ENCODE peak calls at places on chromosomes 13 and 19, in four cellular contexts. A, K, N and C are unnamed samples.

GRCh38 chr19:2012941-2013682 is 2.4 kb downstream of the BTBD2 start:
- DNase-seq in A (no peak), K (no peak), N (no peak), C (no peak)

GRCh38 chr19:53196777-53197396 is 3.7 kb upstream of the ZNF665 start:
- DNase-seq in A (peak), K (peak), N (peak), C (peak)

GRCh38 chr13:61162106-61162505 is 253.5 kb downstream of the PCDH20 start:
- DNase-seq in A (no peak), K (no peak), N (no peak), C (no peak)

GRCh38 chr19:50008532-50008931 is 16.6 kb downstream of the VRK3 start:
- DNase-seq in A (no peak), K (no peak), N (no peak), C (no peak)

GRCh38 chr13:49220856-49221614 is 897 bp downstream of the MLNR start:
- DNase-seq in A (no peak), K (no peak), N (no peak), C (no peak)

GRCh38 chr13:98890186-98890585 is 87.7 kb downstream of the DOCK9 start:
- DNase-seq in A (peak), K (peak), N (no peak), C (peak)

GRCh38 chr19:16358456-16358855 is 33.8 kb downstream of the KLF2 start:
- DNase-seq in A (no peak), K (no peak), N (no peak), C (no peak)

GRCh38 chr19:49468199-49468598 is 5.8 kb upstream of the FLT3LG start:
- DNase-seq in A (no peak), K (no peak), N (no peak), C (no peak)

GRCh38 chr19:7737215-7737614 is 5.3 kb upstream of the CLEC4G start:
- DNase-seq in A (no peak), K (no peak), N (no peak), C (no peak)

GRCh38 chr19:47134533-47134932 is 3.9 kb downstream of the SAE1 start:
- DNase-seq in A (no peak), K (no peak), N (no peak), C (no peak)

GRCh38 chr13:79194272-79194671 is 211.8 kb downstream of the RBM26 start:
- DNase-seq in A (no peak), K (no peak), N (peak), C (no peak)

GRCh38 chr13:100063906-100064305 is 25.0 kb upstream of the PCCA start:
- DNase-seq in A (no peak), K (no peak), N (no peak), C (no peak)

GRCh38 chr19:5345895-5346386 is 5.3 kb upstream of the PTPRS start:
- DNase-seq in A (peak), K (no peak), N (no peak), C (no peak)

GRCh38 chr13:78401833-78402232 is 201.5 kb downstream of the POU4F1 start:
- DNase-seq in A (no peak), K (no peak), N (no peak), C (no peak)

GRCh38 chr13:110330491-110331001 is 23.5 kb downstream of the COL4A2 start:
- DNase-seq in A (no peak), K (no peak), N (no peak), C (no peak)

GRCh38 chr13:32585625-32586021 is 629 bp upstream of the PDS5B start:
- DNase-seq in A (no peak), K (no peak), N (peak), C (no peak)

GRCh38 chr13:20264271-20265018 is 32.3 kb upstream of the GJB6 start:
- DNase-seq in A (no peak), K (no peak), N (peak), C (no peak)

GRCh38 chr19:28640506-28640905 is 572.4 kb downstream of the UQCRFS1 start:
- DNase-seq in A (no peak), K (no peak), N (no peak), C (no peak)

GRCh38 chr19:23882493-23882892 is 32.2 kb upstream of the ZNF726 start:
- DNase-seq in A (no peak), K (no peak), N (no peak), C (peak)

GRCh38 chr19:56683119-56683518 is 11.6 kb upstream of the ZNF835 start:
- DNase-seq in A (no peak), K (no peak), N (no peak), C (no peak)

GRCh38 chr19:40139533-40140287 is 49.0 kb upstream of the ZNF780A start:
- DNase-seq in A (peak), K (no peak), N (peak), C (no peak)

GRCh38 chr19:954672-955494 is 29.0 kb downstream of the ARID3A start:
- DNase-seq in A (no peak), K (no peak), N (peak), C (no peak)

GRCh38 chr13:85287528-85287927 is 511.7 kb downstream of the SLITRK6 start:
- DNase-seq in A (no peak), K (no peak), N (no peak), C (no peak)

GRCh38 chr13:113817860-113818691 is 45.8 kb downstream of the GAS6 start:
- DNase-seq in A (no peak), K (no peak), N (no peak), C (no peak)

GRCh38 chr19:42965204-42965603 is 28.2 kb upstream of the PSG7 start:
- DNase-seq in A (peak), K (no peak), N (no peak), C (no peak)

GRCh38 chr13:112172017-112172416 is 105.1 kb downstream of the SOX1 start:
- DNase-seq in A (no peak), K (no peak), N (no peak), C (no peak)

GRCh38 chr13:71493189-71493588 is 373.8 kb downstream of the DACH1 start:
- DNase-seq in A (no peak), K (no peak), N (no peak), C (no peak)

GRCh38 chr13:113595131-113595530 is 10.6 kb downstream of the TFDP1 start:
- DNase-seq in A (no peak), K (no peak), N (no peak), C (no peak)

GRCh38 chr19:1172353-1173159 is 1.5 kb downstream of the SBNO2 start:
- DNase-seq in A (peak), K (peak), N (no peak), C (no peak)

GRCh38 chr13:40330950-40331349 is 335.5 kb downstream of the FOXO1 start:
- DNase-seq in A (peak), K (no peak), N (no peak), C (no peak)

GRCh38 chr13:106599875-106600797 is 32.2 kb upstream of the ARGLU1 start:
- DNase-seq in A (peak), K (no peak), N (no peak), C (peak)

GRCh38 chr13:24306632-24307031 is 2.7 kb upstream of the C1QTNF9 start:
- DNase-seq in A (peak), K (no peak), N (no peak), C (peak)

GRCh38 chr13:56670563-56670962 is 470.2 kb upstream of the PRR20A start:
- DNase-seq in A (no peak), K (no peak), N (no peak), C (peak)

GRCh38 chr19:15015946-15016542 is 33.2 kb upstream of the CASP14 start:
- DNase-seq in A (peak), K (no peak), N (peak), C (no peak)

GRCh38 chr13:109500146-109500773 is 286.1 kb downstream of the IRS2 start:
- DNase-seq in A (no peak), K (no peak), N (no peak), C (no peak)

GRCh38 chr13:59103004-59103768 is 1060.5 kb downstream of the DIAPH3 start:
- DNase-seq in A (no peak), K (no peak), N (no peak), C (no peak)

GRCh38 chr19:18203863-18204393 is at the start of gene RAB3A:
- DNase-seq in A (peak), K (peak), N (peak), C (peak)
- TF ChIP-seq CTCF in A (no peak), K (no peak), N (no peak), C (no peak)

GRCh38 chr13:44573071-44573470 is 3.1 kb downstream of the TSC22D1 start:
- DNase-seq in A (no peak), K (no peak), N (no peak), C (no peak)
- H3K4me3 ChIP-seq in A (no peak), K (peak), N (no peak), C (peak)

DNA sequence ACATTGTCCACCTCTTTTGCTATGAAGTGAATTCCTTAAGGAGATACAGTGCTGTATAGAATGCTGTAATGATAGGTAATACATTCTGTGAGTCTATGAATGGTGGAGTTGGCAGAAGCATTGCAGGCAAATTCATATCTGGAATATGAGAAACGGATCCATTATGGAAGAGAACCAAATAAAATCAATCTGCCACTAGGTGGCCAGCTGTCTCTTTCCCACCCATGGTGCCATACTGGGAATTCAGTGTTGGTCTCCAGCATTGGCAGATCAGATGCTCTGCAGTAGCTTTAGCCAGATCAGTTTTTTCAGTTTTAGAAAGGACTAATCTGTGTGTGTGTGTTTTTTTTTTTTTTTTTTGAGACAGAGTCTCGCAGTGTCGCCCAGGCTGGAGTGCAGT is 27.6 kb downstream of the DNAJC3 start:
- DNase-seq in A (no peak), K (no peak), N (no peak), C (no peak)
- TF ChIP-seq CTCF in A (peak), K (no peak), N (no peak), C (peak)

DNA sequence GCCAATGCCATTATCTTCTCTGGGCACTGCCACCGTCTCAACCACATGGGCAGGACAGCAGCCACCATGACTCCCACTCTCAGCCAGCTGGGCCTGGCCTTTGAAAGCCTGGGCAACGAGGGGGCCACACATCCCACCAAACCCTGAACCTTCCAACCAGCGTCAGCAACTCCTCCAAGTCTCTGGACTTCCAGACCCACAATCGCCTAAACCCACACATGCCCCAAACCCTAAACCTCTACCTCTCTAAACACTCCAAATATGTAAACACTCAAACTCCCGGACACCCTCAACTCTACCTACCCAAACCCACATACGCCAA is 949 bp downstream of the C3 start:
- DNase-seq in A (no peak), K (no peak), N (no peak), C (no peak)
- H3K4me3 ChIP-seq in A (no peak), K (peak), N (no peak), C (peak)

DNA sequence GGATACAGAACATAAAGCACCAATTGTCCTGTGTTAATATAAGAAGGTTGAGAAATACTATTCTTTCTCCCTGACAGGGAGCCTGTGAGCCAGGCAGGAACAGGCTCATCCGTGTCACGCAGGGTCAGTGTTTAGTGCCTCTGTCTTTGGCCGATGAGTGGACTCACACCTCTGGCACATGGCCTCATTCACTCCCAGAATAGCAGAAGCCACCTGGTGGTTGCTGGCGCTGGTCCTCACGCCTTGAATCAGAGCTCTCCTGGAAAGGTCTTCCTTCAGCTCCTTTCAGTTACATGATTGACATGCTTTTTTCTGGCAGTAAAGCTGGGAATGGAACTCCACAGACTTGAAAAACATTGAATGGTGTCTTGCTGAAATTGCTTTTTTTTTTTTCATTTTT is 28.1 kb upstream of the SIAH3 start:
- DNase-seq in A (peak), K (peak), N (peak), C (no peak)
- TF ChIP-seq CTCF in A (peak), K (peak), N (peak), C (peak)

GRCh38 chr19:43966079-43966694 is 15.2 kb downstream of the ZNF221 start:
- DNase-seq in A (no peak), K (no peak), N (no peak), C (no peak)
- H3K4me3 ChIP-seq in A (no peak), K (no peak), N (no peak), C (no peak)

GRCh38 chr13:47796816-47797215 is 204.3 kb downstream of the SUCLA2 start:
- DNase-seq in A (no peak), K (no peak), N (no peak), C (no peak)

GRCh38 chr13:47798194-47798593 is 202.9 kb downstream of the SUCLA2 start:
- DNase-seq in A (peak), K (no peak), N (no peak), C (no peak)

GRCh38 chr13:47800593-47800992 is 200.5 kb downstream of the SUCLA2 start:
- DNase-seq in A (no peak), K (no peak), N (no peak), C (no peak)

GRCh38 chr13:47801555-47801954 is 199.5 kb downstream of the SUCLA2 start:
- DNase-seq in A (no peak), K (no peak), N (no peak), C (no peak)

DNA sequence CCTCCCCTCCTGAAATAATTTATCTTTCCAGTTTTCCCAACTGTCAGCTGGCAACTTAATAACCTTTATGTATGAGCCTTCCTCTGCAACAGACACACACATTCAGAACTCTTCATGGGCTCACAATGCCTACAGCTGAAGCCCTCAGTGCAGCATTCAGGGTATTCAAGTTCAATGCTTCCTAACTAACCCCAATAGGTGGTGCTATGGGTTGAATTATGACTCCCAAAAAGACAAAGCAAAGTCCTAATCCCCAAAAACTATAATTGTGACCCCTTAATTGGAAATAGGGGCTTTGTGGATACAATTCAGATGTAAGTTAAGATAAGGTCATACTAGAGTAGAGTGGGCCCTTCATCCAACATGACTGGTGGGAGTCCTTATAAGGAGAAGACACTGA is 202.2 kb downstream of the SUCLA2 start:
- DNase-seq in A (peak), K (no peak), N (peak), C (no peak)
- TF ChIP-seq CTCF in A (peak), K (no peak), N (peak), C (peak)

DNA sequence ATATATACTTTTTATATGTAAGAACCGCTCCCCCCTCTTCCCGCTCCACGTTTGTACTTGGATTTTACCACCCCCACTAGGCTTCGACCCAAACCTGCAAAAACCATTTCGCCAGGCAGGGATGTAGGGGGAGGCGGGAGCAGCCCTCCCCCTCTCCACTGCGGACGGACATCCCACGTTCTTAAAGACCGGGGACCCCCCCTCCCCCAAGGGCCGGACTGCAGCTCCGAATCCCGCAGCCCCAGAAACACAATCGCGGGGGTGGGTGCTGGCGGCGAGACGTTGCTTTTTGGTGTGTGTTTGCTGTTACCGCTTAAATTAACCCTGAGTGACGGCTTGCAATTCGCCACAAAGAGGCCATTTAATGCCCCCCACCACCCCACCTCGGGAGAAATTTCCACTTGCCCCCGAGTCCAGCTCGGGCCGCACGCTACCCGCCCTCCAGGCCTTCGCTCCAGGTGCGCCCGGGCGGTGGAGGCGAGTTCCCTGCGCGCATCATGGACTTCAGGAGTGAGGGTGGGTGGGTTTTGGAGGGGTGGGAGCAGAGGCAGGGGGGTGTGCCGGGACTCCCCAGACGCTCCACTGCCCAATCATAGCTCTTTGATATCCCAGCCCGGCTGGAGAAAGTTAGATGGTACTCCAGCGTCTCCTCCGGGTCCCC is 15.8 kb downstream of the NFIX start:
- DNase-seq in A (no peak), K (no peak), N (no peak), C (no peak)
- H3K4me3 ChIP-seq in A (no peak), K (peak), N (no peak), C (no peak)